ENCODE peak calls at places on chromosomes 16 and 17, in nine cellular contexts. One of them, this sample, is unnamed.

GRCh38 chr17:28466001-28466400 is 7.4 kb upstream of the SLC13A2 start:
- DNase-seq in stimulated activated CD4-positive, alpha-beta T cell treated with anti-CD3 and anti-CD28 coated beads, Interleukin-4, amount 100 ng/mL, for 4 hours: no peak
- DNase-seq in pancreas: no peak
- DNase-seq in T-helper 1 cell: no peak
- DNase-seq in Daoy: no peak
- DNase-seq in neuronal stem cell: no peak
- DNase-seq in activated CD4-positive, alpha-beta T cell treated with anti-CD3 and anti-CD28 coated beads, Interleukin-2, amount 50 U/mL, for 1 hour: no peak
- DNase-seq in nephron progenitor cell: no peak
- DNase-seq in HEK293T: no peak
- DNase-seq in this sample: no peak

GRCh38 chr17:3475812-3476686 is at the start of gene ASPA:
- DNase-seq in pancreas: no peak
- DNase-seq in HEK293T: no peak
- DNase-seq in T-helper 1 cell: no peak
- DNase-seq in activated CD4-positive, alpha-beta T cell treated with anti-CD3 and anti-CD28 coated beads, Interleukin-2, amount 50 U/mL, for 1 hour: no peak
- DNase-seq in Daoy: peak; percentile 6
- DNase-seq in stimulated activated CD4-positive, alpha-beta T cell treated with anti-CD3 and anti-CD28 coated beads, Interleukin-4, amount 100 ng/mL, for 4 hours: no peak
- DNase-seq in neuronal stem cell: no peak
- DNase-seq in nephron progenitor cell: no peak
- DNase-seq in this sample: no peak

GRCh38 chr17:50166518-50167181 is 845 bp downstream of the SGCA start:
- DNase-seq in stimulated activated CD4-positive, alpha-beta T cell treated with anti-CD3 and anti-CD28 coated beads, Interleukin-4, amount 100 ng/mL, for 4 hours: no peak
- DNase-seq in T-helper 1 cell: no peak
- DNase-seq in nephron progenitor cell: no peak
- DNase-seq in neuronal stem cell: no peak
- DNase-seq in Daoy: no peak
- DNase-seq in activated CD4-positive, alpha-beta T cell treated with anti-CD3 and anti-CD28 coated beads, Interleukin-2, amount 50 U/mL, for 1 hour: no peak
- DNase-seq in pancreas: peak; percentile 9
- DNase-seq in HEK293T: no peak
- DNase-seq in this sample: no peak

GRCh38 chr16:27365142-27366089 is 36.6 kb upstream of the IL21R start:
- DNase-seq in pancreas: no peak
- DNase-seq in activated CD4-positive, alpha-beta T cell treated with anti-CD3 and anti-CD28 coated beads, Interleukin-2, amount 50 U/mL, for 1 hour: no peak
- DNase-seq in T-helper 1 cell: no peak
- DNase-seq in neuronal stem cell: no peak
- DNase-seq in stimulated activated CD4-positive, alpha-beta T cell treated with anti-CD3 and anti-CD28 coated beads, Interleukin-4, amount 100 ng/mL, for 4 hours: no peak
- DNase-seq in nephron progenitor cell: no peak
- DNase-seq in Daoy: peak; percentile 59
- DNase-seq in HEK293T: no peak
- DNase-seq in this sample: no peak

GRCh38 chr17:44795928-44796327 is 34.2 kb downstream of the GJC1 start:
- DNase-seq in nephron progenitor cell: no peak
- DNase-seq in pancreas: no peak
- DNase-seq in stimulated activated CD4-positive, alpha-beta T cell treated with anti-CD3 and anti-CD28 coated beads, Interleukin-4, amount 100 ng/mL, for 4 hours: no peak
- DNase-seq in neuronal stem cell: no peak
- DNase-seq in activated CD4-positive, alpha-beta T cell treated with anti-CD3 and anti-CD28 coated beads, Interleukin-2, amount 50 U/mL, for 1 hour: no peak
- DNase-seq in T-helper 1 cell: no peak
- DNase-seq in Daoy: no peak
- DNase-seq in HEK293T: no peak
- DNase-seq in this sample: no peak

GRCh38 chr16:1923299-1924034 is 5.3 kb upstream of the HS3ST6 start:
- DNase-seq in Daoy: peak; percentile 77
- DNase-seq in HEK293T: peak; percentile 76
- DNase-seq in activated CD4-positive, alpha-beta T cell treated with anti-CD3 and anti-CD28 coated beads, Interleukin-2, amount 50 U/mL, for 1 hour: no peak
- DNase-seq in nephron progenitor cell: peak; percentile 76
- DNase-seq in stimulated activated CD4-positive, alpha-beta T cell treated with anti-CD3 and anti-CD28 coated beads, Interleukin-4, amount 100 ng/mL, for 4 hours: no peak
- DNase-seq in neuronal stem cell: no peak
- DNase-seq in pancreas: peak; percentile 40
- DNase-seq in T-helper 1 cell: no peak
- DNase-seq in this sample: no peak

GRCh38 chr17:1829189-1829578 is 518 bp downstream of the SMYD4 start:
- DNase-seq in activated CD4-positive, alpha-beta T cell treated with anti-CD3 and anti-CD28 coated beads, Interleukin-2, amount 50 U/mL, for 1 hour: no peak
- DNase-seq in Daoy: peak; percentile 27
- DNase-seq in pancreas: peak; percentile 71
- DNase-seq in stimulated activated CD4-positive, alpha-beta T cell treated with anti-CD3 and anti-CD28 coated beads, Interleukin-4, amount 100 ng/mL, for 4 hours: no peak
- DNase-seq in neuronal stem cell: peak; percentile 5
- DNase-seq in HEK293T: peak; percentile 49
- DNase-seq in nephron progenitor cell: no peak
- DNase-seq in T-helper 1 cell: no peak
- DNase-seq in this sample: peak; percentile 8

GRCh38 chr16:75589301-75589700 is 23.1 kb downstream of the GABARAPL2 start:
- DNase-seq in T-helper 1 cell: no peak
- DNase-seq in neuronal stem cell: no peak
- DNase-seq in nephron progenitor cell: no peak
- DNase-seq in activated CD4-positive, alpha-beta T cell treated with anti-CD3 and anti-CD28 coated beads, Interleukin-2, amount 50 U/mL, for 1 hour: no peak
- DNase-seq in pancreas: no peak
- DNase-seq in stimulated activated CD4-positive, alpha-beta T cell treated with anti-CD3 and anti-CD28 coated beads, Interleukin-4, amount 100 ng/mL, for 4 hours: no peak
- DNase-seq in Daoy: no peak
- DNase-seq in HEK293T: no peak
- DNase-seq in this sample: no peak

GRCh38 chr16:16067127-16067526 is 117.7 kb downstream of the ABCC1 start:
- DNase-seq in activated CD4-positive, alpha-beta T cell treated with anti-CD3 and anti-CD28 coated beads, Interleukin-2, amount 50 U/mL, for 1 hour: no peak
- DNase-seq in T-helper 1 cell: no peak
- DNase-seq in neuronal stem cell: no peak
- DNase-seq in stimulated activated CD4-positive, alpha-beta T cell treated with anti-CD3 and anti-CD28 coated beads, Interleukin-4, amount 100 ng/mL, for 4 hours: no peak
- DNase-seq in HEK293T: no peak
- DNase-seq in pancreas: no peak
- DNase-seq in Daoy: no peak
- DNase-seq in nephron progenitor cell: peak; percentile 10
- DNase-seq in this sample: no peak

GRCh38 chr16:27748868-27749546 is 199.1 kb downstream of the KATNIP start:
- DNase-seq in T-helper 1 cell: no peak
- DNase-seq in stimulated activated CD4-positive, alpha-beta T cell treated with anti-CD3 and anti-CD28 coated beads, Interleukin-4, amount 100 ng/mL, for 4 hours: peak; percentile 5
- DNase-seq in Daoy: peak; percentile 78
- DNase-seq in pancreas: no peak
- DNase-seq in neuronal stem cell: no peak
- DNase-seq in HEK293T: peak; percentile 67
- DNase-seq in nephron progenitor cell: no peak
- DNase-seq in activated CD4-positive, alpha-beta T cell treated with anti-CD3 and anti-CD28 coated beads, Interleukin-2, amount 50 U/mL, for 1 hour: peak; percentile 13
- DNase-seq in this sample: peak; percentile 20

GRCh38 chr16:15494231-15494630 is 59.8 kb downstream of the BMERB1 start:
- DNase-seq in nephron progenitor cell: no peak
- DNase-seq in pancreas: no peak
- DNase-seq in HEK293T: no peak
- DNase-seq in T-helper 1 cell: no peak
- DNase-seq in activated CD4-positive, alpha-beta T cell treated with anti-CD3 and anti-CD28 coated beads, Interleukin-2, amount 50 U/mL, for 1 hour: no peak
- DNase-seq in Daoy: peak; percentile 62
- DNase-seq in neuronal stem cell: no peak
- DNase-seq in stimulated activated CD4-positive, alpha-beta T cell treated with anti-CD3 and anti-CD28 coated beads, Interleukin-4, amount 100 ng/mL, for 4 hours: no peak
- DNase-seq in this sample: no peak

GRCh38 chr17:33038740-33039139 is 47.1 kb downstream of the SPACA3 start:
- DNase-seq in stimulated activated CD4-positive, alpha-beta T cell treated with anti-CD3 and anti-CD28 coated beads, Interleukin-4, amount 100 ng/mL, for 4 hours: no peak
- DNase-seq in neuronal stem cell: peak; percentile 64
- DNase-seq in activated CD4-positive, alpha-beta T cell treated with anti-CD3 and anti-CD28 coated beads, Interleukin-2, amount 50 U/mL, for 1 hour: no peak
- DNase-seq in T-helper 1 cell: no peak
- DNase-seq in Daoy: peak; percentile 54
- DNase-seq in nephron progenitor cell: peak; percentile 81
- DNase-seq in pancreas: no peak
- DNase-seq in HEK293T: peak; percentile 51
- DNase-seq in this sample: no peak

GRCh38 chr16:25155553-25156460 is 44.3 kb downstream of the LCMT1 start:
- DNase-seq in neuronal stem cell: no peak
- DNase-seq in nephron progenitor cell: no peak
- DNase-seq in T-helper 1 cell: no peak
- DNase-seq in stimulated activated CD4-positive, alpha-beta T cell treated with anti-CD3 and anti-CD28 coated beads, Interleukin-4, amount 100 ng/mL, for 4 hours: peak; percentile 11
- DNase-seq in Daoy: no peak
- DNase-seq in HEK293T: no peak
- DNase-seq in pancreas: no peak
- DNase-seq in activated CD4-positive, alpha-beta T cell treated with anti-CD3 and anti-CD28 coated beads, Interleukin-2, amount 50 U/mL, for 1 hour: no peak
- DNase-seq in this sample: peak; percentile 9

GRCh38 chr16:89210904-89211515 is 6.5 kb upstream of the ZNF778 start:
- DNase-seq in pancreas: no peak
- DNase-seq in neuronal stem cell: no peak
- DNase-seq in stimulated activated CD4-positive, alpha-beta T cell treated with anti-CD3 and anti-CD28 coated beads, Interleukin-4, amount 100 ng/mL, for 4 hours: no peak
- DNase-seq in nephron progenitor cell: no peak
- DNase-seq in T-helper 1 cell: no peak
- DNase-seq in activated CD4-positive, alpha-beta T cell treated with anti-CD3 and anti-CD28 coated beads, Interleukin-2, amount 50 U/mL, for 1 hour: no peak
- DNase-seq in Daoy: peak; percentile 52
- DNase-seq in HEK293T: no peak
- DNase-seq in this sample: no peak

GRCh38 chr16:61872778-61873119 is 163.5 kb downstream of the CDH8 start:
- DNase-seq in stimulated activated CD4-positive, alpha-beta T cell treated with anti-CD3 and anti-CD28 coated beads, Interleukin-4, amount 100 ng/mL, for 4 hours: no peak
- DNase-seq in pancreas: no peak
- DNase-seq in HEK293T: no peak
- DNase-seq in nephron progenitor cell: no peak
- DNase-seq in neuronal stem cell: no peak
- DNase-seq in T-helper 1 cell: no peak
- DNase-seq in activated CD4-positive, alpha-beta T cell treated with anti-CD3 and anti-CD28 coated beads, Interleukin-2, amount 50 U/mL, for 1 hour: no peak
- DNase-seq in Daoy: no peak
- DNase-seq in this sample: no peak

GRCh38 chr17:73630531-73630930 is 13.7 kb downstream of the SDK2 start:
- DNase-seq in HEK293T: no peak
- DNase-seq in nephron progenitor cell: no peak
- DNase-seq in activated CD4-positive, alpha-beta T cell treated with anti-CD3 and anti-CD28 coated beads, Interleukin-2, amount 50 U/mL, for 1 hour: no peak
- DNase-seq in T-helper 1 cell: no peak
- DNase-seq in stimulated activated CD4-positive, alpha-beta T cell treated with anti-CD3 and anti-CD28 coated beads, Interleukin-4, amount 100 ng/mL, for 4 hours: no peak
- DNase-seq in Daoy: no peak
- DNase-seq in pancreas: no peak
- DNase-seq in neuronal stem cell: no peak
- DNase-seq in this sample: no peak

GRCh38 chr17:77185137-77185536 is 44.4 kb downstream of the SEC14L1 start:
- DNase-seq in T-helper 1 cell: no peak
- DNase-seq in pancreas: no peak
- DNase-seq in stimulated activated CD4-positive, alpha-beta T cell treated with anti-CD3 and anti-CD28 coated beads, Interleukin-4, amount 100 ng/mL, for 4 hours: no peak
- DNase-seq in HEK293T: no peak
- DNase-seq in activated CD4-positive, alpha-beta T cell treated with anti-CD3 and anti-CD28 coated beads, Interleukin-2, amount 50 U/mL, for 1 hour: no peak
- DNase-seq in neuronal stem cell: no peak
- DNase-seq in nephron progenitor cell: no peak
- DNase-seq in Daoy: no peak
- DNase-seq in this sample: no peak

GRCh38 chr16:51767564-51767963 is 616.5 kb upstream of the SALL1 start:
- DNase-seq in neuronal stem cell: no peak
- DNase-seq in nephron progenitor cell: peak; percentile 6
- DNase-seq in stimulated activated CD4-positive, alpha-beta T cell treated with anti-CD3 and anti-CD28 coated beads, Interleukin-4, amount 100 ng/mL, for 4 hours: no peak
- DNase-seq in activated CD4-positive, alpha-beta T cell treated with anti-CD3 and anti-CD28 coated beads, Interleukin-2, amount 50 U/mL, for 1 hour: no peak
- DNase-seq in pancreas: no peak
- DNase-seq in Daoy: no peak
- DNase-seq in T-helper 1 cell: no peak
- DNase-seq in HEK293T: no peak
- DNase-seq in this sample: no peak

GRCh38 chr16:53518550-53519416 is 15.8 kb upstream of the AKTIP start:
- DNase-seq in HEK293T: no peak
- DNase-seq in activated CD4-positive, alpha-beta T cell treated with anti-CD3 and anti-CD28 coated beads, Interleukin-2, amount 50 U/mL, for 1 hour: peak; percentile 51
- DNase-seq in Daoy: peak; percentile 76
- DNase-seq in stimulated activated CD4-positive, alpha-beta T cell treated with anti-CD3 and anti-CD28 coated beads, Interleukin-4, amount 100 ng/mL, for 4 hours: peak; percentile 34
- DNase-seq in neuronal stem cell: no peak
- DNase-seq in pancreas: no peak
- DNase-seq in nephron progenitor cell: no peak
- DNase-seq in T-helper 1 cell: peak; percentile 46
- DNase-seq in this sample: peak; percentile 60

GRCh38 chr16:89324056-89325010 is 106.8 kb downstream of the ZNF778 start:
- DNase-seq in neuronal stem cell: no peak
- DNase-seq in stimulated activated CD4-positive, alpha-beta T cell treated with anti-CD3 and anti-CD28 coated beads, Interleukin-4, amount 100 ng/mL, for 4 hours: peak; percentile 64
- DNase-seq in Daoy: peak; percentile 91
- DNase-seq in HEK293T: no peak
- DNase-seq in nephron progenitor cell: no peak
- DNase-seq in activated CD4-positive, alpha-beta T cell treated with anti-CD3 and anti-CD28 coated beads, Interleukin-2, amount 50 U/mL, for 1 hour: no peak
- DNase-seq in T-helper 1 cell: no peak
- DNase-seq in pancreas: peak; percentile 31
- DNase-seq in this sample: no peak

GRCh38 chr17:80291260-80291659 is 30.6 kb downstream of the RNF213 start:
- DNase-seq in nephron progenitor cell: no peak
- DNase-seq in neuronal stem cell: no peak
- DNase-seq in T-helper 1 cell: no peak
- DNase-seq in HEK293T: no peak
- DNase-seq in stimulated activated CD4-positive, alpha-beta T cell treated with anti-CD3 and anti-CD28 coated beads, Interleukin-4, amount 100 ng/mL, for 4 hours: no peak
- DNase-seq in activated CD4-positive, alpha-beta T cell treated with anti-CD3 and anti-CD28 coated beads, Interleukin-2, amount 50 U/mL, for 1 hour: no peak
- DNase-seq in Daoy: no peak
- DNase-seq in pancreas: peak; percentile 5
- DNase-seq in this sample: no peak

GRCh38 chr17:5065227-5065744 is 13.0 kb upstream of the ZFP3 start:
- DNase-seq in Daoy: no peak
- DNase-seq in stimulated activated CD4-positive, alpha-beta T cell treated with anti-CD3 and anti-CD28 coated beads, Interleukin-4, amount 100 ng/mL, for 4 hours: no peak
- DNase-seq in HEK293T: no peak
- DNase-seq in pancreas: no peak
- DNase-seq in T-helper 1 cell: no peak
- DNase-seq in nephron progenitor cell: no peak
- DNase-seq in activated CD4-positive, alpha-beta T cell treated with anti-CD3 and anti-CD28 coated beads, Interleukin-2, amount 50 U/mL, for 1 hour: no peak
- DNase-seq in neuronal stem cell: no peak
- DNase-seq in this sample: no peak

GRCh38 chr17:4536742-4537411 is 18.3 kb downstream of the MYBBP1A start:
- DNase-seq in pancreas: peak; percentile 80
- DNase-seq in stimulated activated CD4-positive, alpha-beta T cell treated with anti-CD3 and anti-CD28 coated beads, Interleukin-4, amount 100 ng/mL, for 4 hours: no peak
- DNase-seq in HEK293T: no peak
- DNase-seq in neuronal stem cell: no peak
- DNase-seq in T-helper 1 cell: no peak
- DNase-seq in Daoy: peak; percentile 67
- DNase-seq in nephron progenitor cell: no peak
- DNase-seq in activated CD4-positive, alpha-beta T cell treated with anti-CD3 and anti-CD28 coated beads, Interleukin-2, amount 50 U/mL, for 1 hour: no peak
- DNase-seq in this sample: no peak

GRCh38 chr17:15377200-15377599 is 35.8 kb upstream of the TEKT3 start:
- DNase-seq in stimulated activated CD4-positive, alpha-beta T cell treated with anti-CD3 and anti-CD28 coated beads, Interleukin-4, amount 100 ng/mL, for 4 hours: no peak
- DNase-seq in nephron progenitor cell: no peak
- DNase-seq in HEK293T: no peak
- DNase-seq in neuronal stem cell: no peak
- DNase-seq in pancreas: no peak
- DNase-seq in activated CD4-positive, alpha-beta T cell treated with anti-CD3 and anti-CD28 coated beads, Interleukin-2, amount 50 U/mL, for 1 hour: no peak
- DNase-seq in Daoy: peak; percentile 48
- DNase-seq in T-helper 1 cell: no peak
- DNase-seq in this sample: no peak

GRCh38 chr16:4010225-4011158 is 105.8 kb downstream of the ADCY9 start:
- DNase-seq in pancreas: no peak
- DNase-seq in activated CD4-positive, alpha-beta T cell treated with anti-CD3 and anti-CD28 coated beads, Interleukin-2, amount 50 U/mL, for 1 hour: no peak
- DNase-seq in nephron progenitor cell: no peak
- DNase-seq in neuronal stem cell: no peak
- DNase-seq in Daoy: no peak
- DNase-seq in T-helper 1 cell: no peak
- DNase-seq in HEK293T: no peak
- DNase-seq in stimulated activated CD4-positive, alpha-beta T cell treated with anti-CD3 and anti-CD28 coated beads, Interleukin-4, amount 100 ng/mL, for 4 hours: no peak
- DNase-seq in this sample: no peak

GRCh38 chr17:21177401-21177800 is 36.6 kb downstream of the TMEM11 start:
- DNase-seq in nephron progenitor cell: no peak
- DNase-seq in neuronal stem cell: no peak
- DNase-seq in T-helper 1 cell: no peak
- DNase-seq in stimulated activated CD4-positive, alpha-beta T cell treated with anti-CD3 and anti-CD28 coated beads, Interleukin-4, amount 100 ng/mL, for 4 hours: no peak
- DNase-seq in pancreas: no peak
- DNase-seq in HEK293T: peak; percentile 4
- DNase-seq in Daoy: no peak
- DNase-seq in activated CD4-positive, alpha-beta T cell treated with anti-CD3 and anti-CD28 coated beads, Interleukin-2, amount 50 U/mL, for 1 hour: no peak
- DNase-seq in this sample: no peak

GRCh38 chr16:77431131-77431670 is 3.6 kb downstream of the ADAMTS18 start:
- DNase-seq in pancreas: no peak
- DNase-seq in activated CD4-positive, alpha-beta T cell treated with anti-CD3 and anti-CD28 coated beads, Interleukin-2, amount 50 U/mL, for 1 hour: no peak
- DNase-seq in neuronal stem cell: no peak
- DNase-seq in T-helper 1 cell: no peak
- DNase-seq in Daoy: no peak
- DNase-seq in HEK293T: no peak
- DNase-seq in stimulated activated CD4-positive, alpha-beta T cell treated with anti-CD3 and anti-CD28 coated beads, Interleukin-4, amount 100 ng/mL, for 4 hours: no peak
- DNase-seq in nephron progenitor cell: no peak
- DNase-seq in this sample: no peak

GRCh38 chr17:16439867-16440351 is 24.5 kb downstream of the TRPV2 start:
- DNase-seq in activated CD4-positive, alpha-beta T cell treated with anti-CD3 and anti-CD28 coated beads, Interleukin-2, amount 50 U/mL, for 1 hour: peak; percentile 25
- DNase-seq in stimulated activated CD4-positive, alpha-beta T cell treated with anti-CD3 and anti-CD28 coated beads, Interleukin-4, amount 100 ng/mL, for 4 hours: no peak
- DNase-seq in Daoy: no peak
- DNase-seq in T-helper 1 cell: no peak
- DNase-seq in HEK293T: no peak
- DNase-seq in neuronal stem cell: no peak
- DNase-seq in nephron progenitor cell: no peak
- DNase-seq in pancreas: no peak
- DNase-seq in this sample: peak; percentile 24

GRCh38 chr17:80879723-80880649 is 111.7 kb upstream of the CHMP6 start:
- DNase-seq in HEK293T: no peak
- DNase-seq in Daoy: no peak
- DNase-seq in stimulated activated CD4-positive, alpha-beta T cell treated with anti-CD3 and anti-CD28 coated beads, Interleukin-4, amount 100 ng/mL, for 4 hours: peak; percentile 26
- DNase-seq in pancreas: no peak
- DNase-seq in neuronal stem cell: no peak
- DNase-seq in nephron progenitor cell: peak; percentile 49
- DNase-seq in T-helper 1 cell: no peak
- DNase-seq in activated CD4-positive, alpha-beta T cell treated with anti-CD3 and anti-CD28 coated beads, Interleukin-2, amount 50 U/mL, for 1 hour: no peak
- DNase-seq in this sample: no peak

GRCh38 chr16:35823342-35823741 is 2363.9 kb downstream of the TP53TG3F start:
- DNase-seq in Daoy: no peak
- DNase-seq in nephron progenitor cell: no peak
- DNase-seq in activated CD4-positive, alpha-beta T cell treated with anti-CD3 and anti-CD28 coated beads, Interleukin-2, amount 50 U/mL, for 1 hour: no peak
- DNase-seq in stimulated activated CD4-positive, alpha-beta T cell treated with anti-CD3 and anti-CD28 coated beads, Interleukin-4, amount 100 ng/mL, for 4 hours: no peak
- DNase-seq in HEK293T: no peak
- DNase-seq in pancreas: no peak
- DNase-seq in neuronal stem cell: no peak
- DNase-seq in T-helper 1 cell: no peak
- DNase-seq in this sample: no peak

GRCh38 chr16:79272141-79272577 is 328.4 kb downstream of the MAF start:
- DNase-seq in stimulated activated CD4-positive, alpha-beta T cell treated with anti-CD3 and anti-CD28 coated beads, Interleukin-4, amount 100 ng/mL, for 4 hours: peak; percentile 40
- DNase-seq in neuronal stem cell: no peak
- DNase-seq in nephron progenitor cell: no peak
- DNase-seq in pancreas: no peak
- DNase-seq in T-helper 1 cell: peak; percentile 19
- DNase-seq in activated CD4-positive, alpha-beta T cell treated with anti-CD3 and anti-CD28 coated beads, Interleukin-2, amount 50 U/mL, for 1 hour: peak; percentile 39
- DNase-seq in Daoy: no peak
- DNase-seq in HEK293T: no peak
- DNase-seq in this sample: peak; percentile 75

This sample was measured in stimulated activated naive CD8-positive, alpha-beta T cell treated with anti-CD3 and anti-CD28 coated beads, Interleukin-15, amount 100 ng/mL, for 72 hours.